ENCODE peak calls at places on chromosomes 5 and 9, in seven cellular contexts. Y, O, K, C, P, L and W are unnamed samples.
A peak's percentile ranks its signal among the peaks of the same experiment; 100 is the strongest.

GRCh38 chr9:116646661-116647514 is 40.2 kb upstream of the TRIM32 start:
- DNase-seq in Y (no peak), O (no peak), K (no peak), C (peak; percentile 2), P (no peak), L (peak; percentile 65), W (no peak)

GRCh38 chr5:93601433-93602175 is 18.6 kb downstream of the NR2F1 start:
- DNase-seq in Y (no peak), O (no peak), K (no peak), C (no peak), P (no peak), L (no peak), W (no peak)

GRCh38 chr5:170441385-170441784 is 52.2 kb upstream of the KCNMB1 start:
- DNase-seq in Y (no peak), O (no peak), K (no peak), C (no peak), P (no peak), L (no peak), W (no peak)

GRCh38 chr9:121360975-121361374 is 9.1 kb downstream of the STOM start:
- DNase-seq in Y (no peak), O (no peak), K (no peak), C (no peak), P (no peak), L (no peak), W (no peak)

GRCh38 chr9:99184427-99185327 is 37.1 kb downstream of the ALG2 start:
- DNase-seq in Y (peak; percentile 82), O (peak; percentile 84), K (peak; percentile 80), C (peak; percentile 67), P (peak; percentile 91), L (peak; percentile 85), W (peak; percentile 96)

GRCh38 chr5:35089688-35090314 is 42.1 kb upstream of the AGXT2 start:
- DNase-seq in Y (peak; percentile 39), O (peak; percentile 15), K (peak; percentile 28), C (peak; percentile 29), P (no peak), L (peak; percentile 84), W (no peak)

GRCh38 chr5:135441919-135442318 is 5.2 kb downstream of the DCANP1 start:
- DNase-seq in Y (no peak), O (no peak), K (no peak), C (no peak), P (no peak), L (no peak), W (no peak)

GRCh38 chr5:79578876-79579275 is 33.4 kb upstream of the TENT2 start:
- DNase-seq in Y (no peak), O (no peak), K (no peak), C (no peak), P (no peak), L (no peak), W (no peak)

GRCh38 chr5:148776780-148777179 is 49.6 kb upstream of the ADRB2 start:
- DNase-seq in Y (no peak), O (no peak), K (no peak), C (no peak), P (no peak), L (peak; percentile 47), W (no peak)

GRCh38 chr5:52880541-52880940 is 92.8 kb downstream of the ITGA1 start:
- DNase-seq in Y (no peak), O (no peak), K (no peak), C (no peak), P (no peak), L (no peak), W (no peak)

GRCh38 chr9:92747459-92748232 is 17.0 kb downstream of the BICD2 start:
- DNase-seq in Y (no peak), O (no peak), K (no peak), C (no peak), P (no peak), L (no peak), W (peak; percentile 80)

GRCh38 chr5:134833340-134834032 is 12.3 kb upstream of the C5orf24 start:
- DNase-seq in Y (no peak), O (no peak), K (no peak), C (no peak), P (no peak), L (no peak), W (no peak)

GRCh38 chr9:127977877-127978647 is 2.7 kb downstream of the EEIG1 start:
- DNase-seq in Y (peak; percentile 34), O (no peak), K (no peak), C (no peak), P (no peak), L (no peak), W (peak; percentile 95)

GRCh38 chr5:170571331-170571731 is 67.5 kb downstream of the KCNIP1 start:
- DNase-seq in Y (no peak), O (no peak), K (no peak), C (no peak), P (no peak), L (no peak), W (no peak)

GRCh38 chr9:99635032-99635431 is 186.7 kb upstream of the NR4A3 start:
- DNase-seq in Y (no peak), O (no peak), K (no peak), C (no peak), P (no peak), L (no peak), W (no peak)

GRCh38 chr5:173715607-173716006 is 99.2 kb upstream of the BOD1 start:
- DNase-seq in Y (no peak), O (no peak), K (no peak), C (no peak), P (no peak), L (no peak), W (peak; percentile 22)

GRCh38 chr5:171957591-171958251 is 48.7 kb downstream of the FBXW11 start:
- DNase-seq in Y (peak; percentile 74), O (no peak), K (peak; percentile 69), C (no peak), P (no peak), L (peak; percentile 78), W (no peak)